ENCODE peak calls at places on chromosomes 3 and 15, in four cellular contexts. D is type B pancreatic cell; G is testis; H is stimulated activated CD4-positive, alpha-beta T cell treated with anti-CD3 and anti-CD28 coated beads, Interleukin-4, amount 100 ng/mL, for 48 hours. K is an unnamed sample.
A peak's percentile ranks its signal among the peaks of the same experiment; 100 is the strongest.

GRCh38 chr3:149701977-149702350 is 44.1 kb upstream of the WWTR1 start:
- DNase-seq in D (no peak), G (no peak), H (no peak), K (no peak)

GRCh38 chr3:171049831-171050444 is 23.4 kb upstream of the SLC2A2 start:
- DNase-seq in D (peak; percentile 70), G (peak; percentile 55), H (peak; percentile 22), K (peak; percentile 71)

GRCh38 chr3:148002705-148003205 is 593.6 kb downstream of the ZIC1 start:
- DNase-seq in D (no peak), G (no peak), H (no peak), K (no peak)

GRCh38 chr15:50556642-50557371 is 10.3 kb upstream of the USP50 start:
- DNase-seq in D (no peak), G (no peak), H (no peak), K (no peak)

GRCh38 chr3:36514171-36514570 is 133.9 kb downstream of the STAC start:
- DNase-seq in D (no peak), G (no peak), H (no peak), K (no peak)

GRCh38 chr15:33112541-33113105 is 81.9 kb downstream of the FMN1 start:
- DNase-seq in D (no peak), G (no peak), H (no peak), K (no peak)

GRCh38 chr15:33722005-33722672 is 246.2 kb upstream of the CHRM5 start:
- DNase-seq in D (no peak), G (no peak), H (no peak), K (no peak)

GRCh38 chr3:48427630-48427962 is 2.3 kb downstream of the PLXNB1 start:
- DNase-seq in D (no peak), G (peak; percentile 46), H (no peak), K (no peak)

GRCh38 chr15:63891079-63891762 is 57.5 kb upstream of the HERC1 start:
- DNase-seq in D (peak; percentile 79), G (peak; percentile 91), H (peak; percentile 82), K (peak; percentile 82)

GRCh38 chr3:87873136-87873535 is 185.7 kb downstream of the CGGBP1 start:
- DNase-seq in D (no peak), G (no peak), H (no peak), K (no peak)

GRCh38 chr3:132660745-132661067 is 577 bp downstream of the UBA5 start:
- DNase-seq in D (no peak), G (peak; percentile 15), H (no peak), K (no peak)

GRCh38 chr3:10721101-10721500 is 94.9 kb upstream of the SLC6A11 start:
- DNase-seq in D (no peak), G (no peak), H (no peak), K (no peak)

GRCh38 chr3:188749010-188749617 is 422.7 kb upstream of the TPRG1 start:
- DNase-seq in D (no peak), G (peak; percentile 43), H (peak; percentile 35), K (no peak)

GRCh38 chr3:101873619-101874018 is 24.3 kb downstream of the NFKBIZ start:
- DNase-seq in D (no peak), G (no peak), H (no peak), K (no peak)

GRCh38 chr3:194112120-194113106 is 23.5 kb upstream of the HES1 start:
- DNase-seq in D (no peak), G (no peak), H (no peak), K (no peak)

GRCh38 chr15:44673639-44674038 is 10.2 kb upstream of the SPG11 start:
- DNase-seq in D (no peak), G (no peak), H (no peak), K (no peak)

GRCh38 chr15:98678484-98678883 is 30.1 kb downstream of the IGF1R start:
- DNase-seq in D (no peak), G (no peak), H (no peak), K (no peak)

GRCh38 chr3:172253200-172253599 is 195.1 kb downstream of the GHSR start:
- DNase-seq in D (no peak), G (no peak), H (no peak), K (no peak)

GRCh38 chr15:76059320-76060097 is at the start of gene TMEM266:
- DNase-seq in D (peak; percentile 75), G (peak; percentile 48), H (peak; percentile 4), K (peak; percentile 25)

GRCh38 chr3:39050020-39050419 is 1.7 kb downstream of the SCN11A start:
- DNase-seq in D (no peak), G (no peak), H (no peak), K (no peak)

GRCh38 chr3:110576962-110577361 is 494.7 kb upstream of the NECTIN3 start:
- DNase-seq in D (no peak), G (no peak), H (no peak), K (no peak)

GRCh38 chr15:99002226-99002625 is 5.4 kb downstream of the PGPEP1L start:
- DNase-seq in D (no peak), G (no peak), H (no peak), K (no peak)

GRCh38 chr3:10737785-10738184 is 78.2 kb upstream of the SLC6A11 start:
- DNase-seq in D (no peak), G (no peak), H (no peak), K (no peak)

GRCh38 chr15:64767203-64767602 is 8.2 kb downstream of the RBPMS2 start:
- DNase-seq in D (no peak), G (no peak), H (no peak), K (no peak)

GRCh38 chr15:59218710-59219109 is 12.1 kb downstream of the LDHAL6B start:
- DNase-seq in D (no peak), G (no peak), H (no peak), K (no peak)

GRCh38 chr15:67063689-67064606 is 1.5 kb upstream of the SMAD3 start:
- DNase-seq in D (no peak), G (no peak), H (no peak), K (peak; percentile 48)

GRCh38 chr3:111701292-111701906 is 106.3 kb upstream of the ZBED2 start:
- DNase-seq in D (no peak), G (no peak), H (no peak), K (no peak)

GRCh38 chr15:63870043-63870394 is 36.3 kb upstream of the HERC1 start:
- DNase-seq in D (no peak), G (no peak), H (no peak), K (no peak)

GRCh38 chr3:132380979-132381944 is 36.0 kb upstream of the DNAJC13 start:
- DNase-seq in D (no peak), G (no peak), H (no peak), K (no peak)